ENCODE peak calls at places on chromosomes 4 and X, in ten cellular contexts. F, B, T, E, W, S, J, Z, I and G are unnamed samples.
A peak's percentile ranks its signal among the peaks of the same experiment; 100 is the strongest.

GRCh38 chr4:7513731-7514130 is 79.0 kb upstream of the PSAPL1 start:
- DNase-seq in F (no peak), B (no peak), S (no peak), Z (peak; percentile 39), E (no peak), I (no peak), J (no peak), T (peak; percentile 56), W (no peak), G (no peak)

GRCh38 chrX:133415276-133416105 is at the start of gene GPC4:
- DNase-seq in Z (no peak), J (peak; percentile 89), S (peak; percentile 76), B (no peak), E (peak; percentile 76), T (peak; percentile 67), F (peak; percentile 4), W (no peak), I (no peak), G (no peak)

GRCh38 chr4:148216866-148217814 is 225.1 kb downstream of the NR3C2 start:
- DNase-seq in W (no peak), F (no peak), B (no peak), I (no peak), E (no peak), T (no peak), J (no peak), Z (no peak), S (no peak), G (peak; percentile 9)

GRCh38 chr4:145388043-145388442 is 93.6 kb upstream of the SMAD1 start:
- DNase-seq in Z (no peak), S (no peak), T (no peak), F (peak; percentile 6), I (no peak), B (no peak), W (no peak), J (no peak), E (no peak), G (no peak)

GRCh38 chrX:75156537-75156945 is 458 bp upstream of the ABCB7 start:
- DNase-seq in F (peak; percentile 57), T (peak; percentile 8), B (no peak), I (no peak), Z (peak; percentile 12), J (no peak), W (no peak), S (no peak), E (no peak), G (peak; percentile 50)

GRCh38 chrX:73581002-73581628 is 18.1 kb downstream of the CHIC1 start:
- DNase-seq in W (no peak), J (no peak), Z (no peak), B (no peak), F (no peak), S (no peak), I (no peak), E (no peak), T (peak; percentile 6), G (no peak)

GRCh38 chr4:141652161-141652778 is 15.9 kb downstream of the IL15 start:
- DNase-seq in B (no peak), F (peak; percentile 63), J (no peak), T (peak; percentile 14), E (no peak), I (no peak), Z (peak; percentile 93), W (no peak), S (no peak), G (no peak)

GRCh38 chr4:89196745-89197144 is 85.4 kb downstream of the TIGD2 start:
- DNase-seq in J (no peak), S (no peak), E (no peak), Z (no peak), B (no peak), T (peak; percentile 19), I (no peak), F (no peak), W (no peak), G (no peak)

GRCh38 chrX:123588723-123589122 is 144.1 kb downstream of the THOC2 start:
- DNase-seq in F (no peak), Z (no peak), I (no peak), W (no peak), B (no peak), J (no peak), T (no peak), E (no peak), S (no peak), G (no peak)

GRCh38 chrX:129823115-129823514 is 20.6 kb downstream of the ZDHHC9 start:
- DNase-seq in I (no peak), E (peak; percentile 38), T (peak; percentile 56), F (peak; percentile 62), W (no peak), Z (peak; percentile 15), B (peak; percentile 49), S (peak; percentile 22), J (peak; percentile 28), G (peak; percentile 61)

GRCh38 chr4:173958445-173958844 is 325.0 kb downstream of the FBXO8 start:
- DNase-seq in J (no peak), Z (peak; percentile 57), E (no peak), W (no peak), F (peak; percentile 42), B (no peak), S (no peak), I (no peak), T (no peak), G (peak; percentile 39)

GRCh38 chrX:19756577-19757131 is 130.7 kb downstream of the SH3KBP1 start:
- DNase-seq in E (no peak), B (no peak), F (no peak), I (no peak), T (no peak), J (no peak), S (no peak), Z (no peak), W (no peak), G (no peak)

GRCh38 chr4:69095301-69095731 is 958 bp upstream of the UGT2B7 start:
- DNase-seq in J (no peak), S (no peak), B (no peak), Z (peak; percentile 92), F (peak; percentile 69), T (no peak), I (no peak), E (no peak), W (no peak), G (peak; percentile 88)

GRCh38 chr4:55435136-55435535 is 39.4 kb downstream of the TMEM165 start:
- DNase-seq in T (peak; percentile 30), S (no peak), F (peak; percentile 59), E (no peak), W (no peak), B (no peak), J (peak; percentile 10), I (no peak), Z (peak; percentile 48), G (peak; percentile 61)

GRCh38 chr4:139265654-139266053 is 14.4 kb downstream of the MGARP start:
- DNase-seq in F (no peak), I (no peak), W (no peak), Z (no peak), J (no peak), B (no peak), E (no peak), S (no peak), T (no peak), G (no peak)

GRCh38 chr4:139266583-139267257 is 13.3 kb downstream of the MGARP start:
- DNase-seq in Z (peak; percentile 86), I (peak; percentile 73), S (peak; percentile 78), T (peak; percentile 79), E (peak; percentile 86), B (peak; percentile 59), J (peak; percentile 62), F (peak; percentile 55), W (no peak), G (peak; percentile 56)

GRCh38 chr4:139267301-139267700 is 12.7 kb downstream of the MGARP start:
- DNase-seq in Z (no peak), J (no peak), I (no peak), F (no peak), T (no peak), W (no peak), E (no peak), S (no peak), B (no peak), G (no peak)

GRCh38 chr4:139266208-139266582 is 13.8 kb downstream of the MGARP start:
- DNase-seq in E (no peak), Z (no peak), J (no peak), I (no peak), T (no peak), S (no peak), W (no peak), F (no peak), B (no peak), G (no peak)
- H3K4me3 ChIP-seq in E (peak overlapping the region; percentile 21), Z (peak overlapping the region; percentile 38), J (no peak overlapping the region), I (peak overlapping the region; percentile 24), T (peak overlapping the region; percentile 4), S (peak overlapping the region; percentile 41), W (peak overlapping the region; percentile 43), F (peak overlapping the region; percentile 49), B (peak overlapping the region; percentile 50), G (peak overlapping the region; percentile 8)

GRCh38 chrX:55908685-55909212 is 191.2 kb downstream of the RRAGB start:
- DNase-seq in S (no peak), T (peak; percentile 25), Z (no peak), F (peak; percentile 4), E (peak; percentile 39), W (no peak), I (no peak), B (no peak), J (peak; percentile 35), G (peak; percentile 15)

GRCh38 chrX:55907968-55908607 is 190.5 kb downstream of the RRAGB start:
- DNase-seq in F (peak; percentile 6), T (peak; percentile 84), J (peak; percentile 63), W (no peak), E (peak; percentile 76), B (peak; percentile 13), Z (no peak), S (peak; percentile 57), I (peak; percentile 62), G (peak; percentile 7)
- TF ChIP-seq CTCF in F (peak; percentile 4), T (peak; percentile 47), J (peak; percentile 38), W (no peak), E (peak; percentile 48), B (peak; percentile 44), Z (peak; percentile 27), S (peak; percentile 37), I (peak; percentile 34), G (peak; percentile 37)

DNA sequence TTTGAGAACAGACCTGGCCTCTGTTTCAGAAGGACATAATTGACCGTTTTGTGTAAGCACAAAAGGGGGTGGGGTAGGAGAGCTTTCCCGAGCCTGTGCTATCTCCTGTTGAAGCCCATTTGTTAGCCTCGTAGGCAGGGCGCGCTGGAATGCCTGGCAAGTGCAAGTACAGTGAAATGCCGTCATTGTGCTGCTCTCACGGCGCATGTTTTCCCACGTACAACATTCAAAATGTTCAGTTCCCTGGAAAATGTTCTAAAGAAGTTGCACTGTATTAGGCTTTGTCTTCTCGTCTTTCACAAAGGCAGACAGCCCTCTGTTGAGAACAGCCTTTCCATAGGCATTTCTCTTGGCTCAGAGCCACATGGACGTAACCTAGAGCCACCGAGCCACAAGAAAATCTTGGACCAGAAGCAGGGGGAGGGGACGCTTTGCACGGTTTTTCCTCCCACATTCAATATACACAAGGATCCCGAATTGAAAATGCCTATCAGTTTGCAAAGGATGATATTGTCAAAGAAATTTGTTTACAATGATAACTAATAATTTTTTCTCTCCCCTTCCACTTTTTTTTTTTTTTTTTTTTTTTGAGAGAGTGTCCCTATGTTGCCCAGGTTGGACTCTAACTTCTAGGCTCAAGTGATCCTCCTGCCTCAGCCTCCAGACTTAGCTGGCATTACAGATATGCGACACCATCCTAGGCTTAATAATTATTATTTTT is 54.6 kb upstream of the RAPGEF2 start:
- DNase-seq in W (no peak), S (peak; percentile 56), E (peak; percentile 74), F (peak; percentile 87), T (peak; percentile 69), B (peak; percentile 56), J (peak; percentile 33), Z (peak; percentile 79), I (peak; percentile 81), G (peak; percentile 86)
- H3K4me3 ChIP-seq in W (no peak overlapping the region), S (no peak overlapping the region), E (peak overlapping the region; percentile 15), F (peak overlapping the region; percentile 32), T (no peak overlapping the region), B (peak overlapping the region; percentile 58), J (no peak overlapping the region), Z (peak overlapping the region; percentile 36), I (peak overlapping the region; percentile 14), G (peak overlapping the region; percentile 40)

GRCh38 chr4:102585329-102585728 is 84.2 kb downstream of the NFKB1 start:
- DNase-seq in E (no peak), J (no peak), Z (peak; percentile 13), W (no peak), T (no peak), S (no peak), F (no peak), B (no peak), I (no peak), G (no peak)
- TF ChIP-seq CTCF in E (no peak), J (no peak), Z (no peak), W (no peak), T (no peak), S (no peak), F (no peak), B (no peak), I (no peak), G (no peak)